ENCODE peak calls at places on chromosomes 6 and 20, in five cellular contexts. One of them, this sample, is unnamed.

GRCh38 chr6:77470983-77471382 is 7.7 kb upstream of the HTR1B start:
- DNase-seq in left ventricle myocardium inferior: no peak
- DNase-seq in fibroblast of the aortic adventitia: no peak
- DNase-seq in amniotic stem cell: no peak
- DNase-seq in fibroblast of lung: no peak
- DNase-seq in this sample: no peak

GRCh38 chr6:25414168-25414567 is 135.0 kb downstream of the CARMIL1 start:
- DNase-seq in fibroblast of the aortic adventitia: peak; percentile 23
- DNase-seq in amniotic stem cell: no peak
- DNase-seq in fibroblast of lung: peak; percentile 10
- DNase-seq in left ventricle myocardium inferior: no peak
- DNase-seq in this sample: no peak

GRCh38 chr6:39211183-39211582 is 18.1 kb downstream of the KCNK5 start:
- DNase-seq in fibroblast of lung: no peak
- DNase-seq in left ventricle myocardium inferior: no peak
- DNase-seq in amniotic stem cell: no peak
- DNase-seq in fibroblast of the aortic adventitia: no peak
- DNase-seq in this sample: no peak

GRCh38 chr6:21098744-21099143 is 494.8 kb upstream of the SOX4 start:
- DNase-seq in fibroblast of the aortic adventitia: no peak
- DNase-seq in amniotic stem cell: no peak
- DNase-seq in fibroblast of lung: no peak
- DNase-seq in left ventricle myocardium inferior: no peak
- DNase-seq in this sample: no peak

GRCh38 chr20:58691773-58692578 is 624 bp upstream of the NPEPL1 start:
- DNase-seq in amniotic stem cell: no peak
- DNase-seq in left ventricle myocardium inferior: peak; percentile 56
- DNase-seq in fibroblast of the aortic adventitia: peak; percentile 45
- DNase-seq in fibroblast of lung: peak; percentile 53
- DNase-seq in this sample: no peak

GRCh38 chr6:41744236-41744787 is 2.9 kb downstream of the PGC start:
- DNase-seq in amniotic stem cell: no peak
- DNase-seq in left ventricle myocardium inferior: no peak
- DNase-seq in fibroblast of lung: no peak
- DNase-seq in fibroblast of the aortic adventitia: no peak
- DNase-seq in this sample: no peak

GRCh38 chr6:129416337-129416990 is 293.5 kb downstream of the ARHGAP18 start:
- DNase-seq in amniotic stem cell: no peak
- DNase-seq in left ventricle myocardium inferior: peak; percentile 20
- DNase-seq in fibroblast of the aortic adventitia: no peak
- DNase-seq in fibroblast of lung: no peak
- DNase-seq in this sample: no peak

GRCh38 chr20:10550204-10551118 is 115.4 kb downstream of the SLX4IP start:
- DNase-seq in fibroblast of lung: no peak
- DNase-seq in amniotic stem cell: no peak
- DNase-seq in left ventricle myocardium inferior: no peak
- DNase-seq in fibroblast of the aortic adventitia: no peak
- DNase-seq in this sample: no peak

GRCh38 chr6:39387785-39388184 is 65.3 kb upstream of the KCNK16 start:
- DNase-seq in left ventricle myocardium inferior: no peak
- DNase-seq in amniotic stem cell: no peak
- DNase-seq in fibroblast of lung: no peak
- DNase-seq in fibroblast of the aortic adventitia: no peak
- DNase-seq in this sample: no peak